ENCODE peak calls at places on chromosomes 16 and 17, in five cellular contexts. R, M, P, Z and T are unnamed samples.

GRCh38 chr16:66905633-66906539 is 12.8 kb downstream of the CDH16 start:
- DNase-seq in P (no peak), R (peak), Z (no peak), M (no peak), T (peak)

GRCh38 chr16:24178496-24178895 is 77.6 kb upstream of the CACNG3 start:
- DNase-seq in P (no peak), R (peak), M (no peak), Z (no peak), T (no peak)

GRCh38 chr16:49352923-49353322 is 20.7 kb upstream of the C16orf78 start:
- DNase-seq in R (no peak), Z (peak), M (peak), P (no peak), T (no peak)

GRCh38 chr17:9054611-9055010 is 33.3 kb downstream of the NTN1 start:
- DNase-seq in R (no peak), P (no peak), Z (no peak), M (no peak), T (no peak)

GRCh38 chr16:2468142-2468724 is 2.9 kb upstream of the NTN3 start:
- DNase-seq in P (no peak), Z (no peak), R (no peak), M (no peak), T (no peak)

GRCh38 chr17:31696184-31696602 is 162.9 kb downstream of the COPRS start:
- DNase-seq in Z (peak), M (peak), R (no peak), P (no peak), T (no peak)

GRCh38 chr16:68269793-68270192 is 5.5 kb downstream of the SLC7A6 start:
- DNase-seq in R (no peak), P (no peak), M (no peak), Z (no peak), T (no peak)

GRCh38 chr16:79599256-79599836 is 1.2 kb downstream of the MAF start:
- DNase-seq in M (no peak), Z (peak), P (no peak), R (no peak), T (no peak)

GRCh38 chr16:89037261-89038152 is 56.1 kb upstream of the ACSF3 start:
- DNase-seq in P (no peak), M (peak), Z (peak), R (peak), T (peak)

GRCh38 chr17:83199500-83200201 is 120.2 kb downstream of the METRNL start:
- DNase-seq in Z (peak), M (peak), P (no peak), R (no peak), T (no peak)